ENCODE peak calls at places on chromosomes 3 and 15, in six cellular contexts. One of them, this sample, is unnamed.

GRCh38 chr15:21261965-21262850 is 178.1 kb downstream of the POTEB3 start:
- DNase-seq in mucosa of gallbladder: no peak
- DNase-seq in stimulated activated CD4-positive, alpha-beta T cell treated with anti-CD3 and anti-CD28 coated beads, Interleukin-2, amount 100 ng/mL, for 48 hours: no peak
- DNase-seq in NCI-H524: no peak
- DNase-seq in substantia nigra: no peak
- DNase-seq in iris pigment epithelial cell: no peak
- DNase-seq in this sample: no peak

GRCh38 chr15:54045397-54045796 is 67.2 kb downstream of the UNC13C start:
- DNase-seq in mucosa of gallbladder: no peak
- DNase-seq in stimulated activated CD4-positive, alpha-beta T cell treated with anti-CD3 and anti-CD28 coated beads, Interleukin-2, amount 100 ng/mL, for 48 hours: no peak
- DNase-seq in NCI-H524: no peak
- DNase-seq in substantia nigra: no peak
- DNase-seq in iris pigment epithelial cell: no peak
- DNase-seq in this sample: no peak

GRCh38 chr15:78194568-78194925 is 39.8 kb downstream of the ACSBG1 start:
- DNase-seq in mucosa of gallbladder: no peak
- DNase-seq in stimulated activated CD4-positive, alpha-beta T cell treated with anti-CD3 and anti-CD28 coated beads, Interleukin-2, amount 100 ng/mL, for 48 hours: no peak
- DNase-seq in NCI-H524: no peak
- DNase-seq in substantia nigra: no peak
- DNase-seq in iris pigment epithelial cell: no peak
- DNase-seq in this sample: no peak

GRCh38 chr3:185958626-185959025 is 20.8 kb upstream of the TRA2B start:
- DNase-seq in mucosa of gallbladder: no peak
- DNase-seq in stimulated activated CD4-positive, alpha-beta T cell treated with anti-CD3 and anti-CD28 coated beads, Interleukin-2, amount 100 ng/mL, for 48 hours: no peak
- DNase-seq in NCI-H524: no peak
- DNase-seq in substantia nigra: no peak
- DNase-seq in iris pigment epithelial cell: no peak
- DNase-seq in this sample: no peak

GRCh38 chr3:140724856-140725812 is 47.3 kb downstream of the TRIM42 start:
- DNase-seq in mucosa of gallbladder: no peak
- DNase-seq in stimulated activated CD4-positive, alpha-beta T cell treated with anti-CD3 and anti-CD28 coated beads, Interleukin-2, amount 100 ng/mL, for 48 hours: no peak
- DNase-seq in NCI-H524: peak; percentile 55
- DNase-seq in substantia nigra: no peak
- DNase-seq in iris pigment epithelial cell: no peak
- DNase-seq in this sample: no peak

GRCh38 chr3:105006164-105006563 is 360.5 kb upstream of the ALCAM start:
- DNase-seq in mucosa of gallbladder: no peak
- DNase-seq in stimulated activated CD4-positive, alpha-beta T cell treated with anti-CD3 and anti-CD28 coated beads, Interleukin-2, amount 100 ng/mL, for 48 hours: no peak
- DNase-seq in NCI-H524: no peak
- DNase-seq in substantia nigra: no peak
- DNase-seq in iris pigment epithelial cell: no peak
- DNase-seq in this sample: no peak

GRCh38 chr3:187497037-187497436 is 128.9 kb downstream of the RTP4 start:
- DNase-seq in mucosa of gallbladder: no peak
- DNase-seq in stimulated activated CD4-positive, alpha-beta T cell treated with anti-CD3 and anti-CD28 coated beads, Interleukin-2, amount 100 ng/mL, for 48 hours: no peak
- DNase-seq in NCI-H524: peak; percentile 94
- DNase-seq in substantia nigra: no peak
- DNase-seq in iris pigment epithelial cell: peak; percentile 27
- DNase-seq in this sample: no peak

GRCh38 chr3:56119575-56120349 is 348.5 kb downstream of the ERC2 start:
- DNase-seq in mucosa of gallbladder: peak; percentile 11
- DNase-seq in stimulated activated CD4-positive, alpha-beta T cell treated with anti-CD3 and anti-CD28 coated beads, Interleukin-2, amount 100 ng/mL, for 48 hours: no peak
- DNase-seq in NCI-H524: no peak
- DNase-seq in substantia nigra: no peak
- DNase-seq in iris pigment epithelial cell: peak; percentile 70
- DNase-seq in this sample: no peak

GRCh38 chr3:94303897-94304296 is 241.0 kb downstream of the NSUN3 start:
- DNase-seq in mucosa of gallbladder: no peak
- DNase-seq in stimulated activated CD4-positive, alpha-beta T cell treated with anti-CD3 and anti-CD28 coated beads, Interleukin-2, amount 100 ng/mL, for 48 hours: no peak
- DNase-seq in NCI-H524: peak; percentile 33
- DNase-seq in substantia nigra: no peak
- DNase-seq in iris pigment epithelial cell: peak; percentile 21
- DNase-seq in this sample: no peak

GRCh38 chr15:42918047-42918446 is 2.5 kb downstream of the TTBK2 start:
- DNase-seq in mucosa of gallbladder: no peak
- DNase-seq in stimulated activated CD4-positive, alpha-beta T cell treated with anti-CD3 and anti-CD28 coated beads, Interleukin-2, amount 100 ng/mL, for 48 hours: no peak
- DNase-seq in NCI-H524: no peak
- DNase-seq in substantia nigra: no peak
- DNase-seq in iris pigment epithelial cell: no peak
- DNase-seq in this sample: no peak

GRCh38 chr3:138771585-138771984 is 63.1 kb downstream of the PIK3CB start:
- DNase-seq in mucosa of gallbladder: no peak
- DNase-seq in stimulated activated CD4-positive, alpha-beta T cell treated with anti-CD3 and anti-CD28 coated beads, Interleukin-2, amount 100 ng/mL, for 48 hours: no peak
- DNase-seq in NCI-H524: no peak
- DNase-seq in substantia nigra: no peak
- DNase-seq in iris pigment epithelial cell: no peak
- DNase-seq in this sample: no peak

GRCh38 chr3:45657853-45658252 is 31.3 kb upstream of the SACM1L start:
- DNase-seq in mucosa of gallbladder: no peak
- DNase-seq in stimulated activated CD4-positive, alpha-beta T cell treated with anti-CD3 and anti-CD28 coated beads, Interleukin-2, amount 100 ng/mL, for 48 hours: no peak
- DNase-seq in NCI-H524: no peak
- DNase-seq in substantia nigra: no peak
- DNase-seq in iris pigment epithelial cell: no peak
- DNase-seq in this sample: no peak

GRCh38 chr15:28115871-28116270 is 16.8 kb upstream of the OCA2 start:
- DNase-seq in mucosa of gallbladder: no peak
- DNase-seq in stimulated activated CD4-positive, alpha-beta T cell treated with anti-CD3 and anti-CD28 coated beads, Interleukin-2, amount 100 ng/mL, for 48 hours: no peak
- DNase-seq in NCI-H524: no peak
- DNase-seq in substantia nigra: no peak
- DNase-seq in iris pigment epithelial cell: no peak
- DNase-seq in this sample: no peak

GRCh38 chr3:113304856-113305540 is 93.6 kb downstream of the BOC start:
- DNase-seq in mucosa of gallbladder: no peak
- DNase-seq in stimulated activated CD4-positive, alpha-beta T cell treated with anti-CD3 and anti-CD28 coated beads, Interleukin-2, amount 100 ng/mL, for 48 hours: no peak
- DNase-seq in NCI-H524: no peak
- DNase-seq in substantia nigra: no peak
- DNase-seq in iris pigment epithelial cell: peak; percentile 27
- DNase-seq in this sample: no peak

GRCh38 chr15:73924258-73924921 is 1.9 kb upstream of the LOXL1 start:
- DNase-seq in mucosa of gallbladder: no peak
- DNase-seq in stimulated activated CD4-positive, alpha-beta T cell treated with anti-CD3 and anti-CD28 coated beads, Interleukin-2, amount 100 ng/mL, for 48 hours: no peak
- DNase-seq in NCI-H524: peak; percentile 94
- DNase-seq in substantia nigra: no peak
- DNase-seq in iris pigment epithelial cell: peak; percentile 91
- DNase-seq in this sample: no peak

GRCh38 chr3:125129512-125129962 is 73.7 kb upstream of the HEG1 start:
- DNase-seq in mucosa of gallbladder: no peak
- DNase-seq in stimulated activated CD4-positive, alpha-beta T cell treated with anti-CD3 and anti-CD28 coated beads, Interleukin-2, amount 100 ng/mL, for 48 hours: no peak
- DNase-seq in NCI-H524: peak; percentile 99
- DNase-seq in substantia nigra: no peak
- DNase-seq in iris pigment epithelial cell: peak; percentile 100
- DNase-seq in this sample: no peak

GRCh38 chr3:195704433-195704999 is 16.3 kb upstream of the MUC20 start:
- DNase-seq in mucosa of gallbladder: no peak
- DNase-seq in stimulated activated CD4-positive, alpha-beta T cell treated with anti-CD3 and anti-CD28 coated beads, Interleukin-2, amount 100 ng/mL, for 48 hours: no peak
- DNase-seq in NCI-H524: no peak
- DNase-seq in substantia nigra: no peak
- DNase-seq in iris pigment epithelial cell: no peak
- DNase-seq in this sample: no peak

GRCh38 chr15:78243491-78243941 is 9.2 kb upstream of the ACSBG1 start:
- DNase-seq in mucosa of gallbladder: peak; percentile 48
- DNase-seq in stimulated activated CD4-positive, alpha-beta T cell treated with anti-CD3 and anti-CD28 coated beads, Interleukin-2, amount 100 ng/mL, for 48 hours: no peak
- DNase-seq in NCI-H524: no peak
- DNase-seq in substantia nigra: no peak
- DNase-seq in iris pigment epithelial cell: peak; percentile 21
- DNase-seq in this sample: no peak

GRCh38 chr3:112671930-112672715 is 31.2 kb upstream of the CCDC80 start:
- DNase-seq in mucosa of gallbladder: no peak
- DNase-seq in stimulated activated CD4-positive, alpha-beta T cell treated with anti-CD3 and anti-CD28 coated beads, Interleukin-2, amount 100 ng/mL, for 48 hours: no peak
- DNase-seq in NCI-H524: peak; percentile 65
- DNase-seq in substantia nigra: no peak
- DNase-seq in iris pigment epithelial cell: peak; percentile 95
- DNase-seq in this sample: no peak

GRCh38 chr15:74174966-74175270 is 1.4 kb downstream of the ISLR start:
- DNase-seq in mucosa of gallbladder: no peak
- DNase-seq in stimulated activated CD4-positive, alpha-beta T cell treated with anti-CD3 and anti-CD28 coated beads, Interleukin-2, amount 100 ng/mL, for 48 hours: no peak
- DNase-seq in NCI-H524: no peak
- DNase-seq in substantia nigra: no peak
- DNase-seq in iris pigment epithelial cell: no peak
- DNase-seq in this sample: no peak

GRCh38 chr15:70466895-70467529 is 296.3 kb downstream of the UACA start:
- DNase-seq in mucosa of gallbladder: peak; percentile 69
- DNase-seq in stimulated activated CD4-positive, alpha-beta T cell treated with anti-CD3 and anti-CD28 coated beads, Interleukin-2, amount 100 ng/mL, for 48 hours: peak; percentile 37
- DNase-seq in NCI-H524: peak; percentile 66
- DNase-seq in substantia nigra: no peak
- DNase-seq in iris pigment epithelial cell: peak; percentile 73
- DNase-seq in this sample: no peak

GRCh38 chr15:63501256-63502089 is 2.9 kb upstream of the USP3 start:
- DNase-seq in mucosa of gallbladder: peak; percentile 77
- DNase-seq in stimulated activated CD4-positive, alpha-beta T cell treated with anti-CD3 and anti-CD28 coated beads, Interleukin-2, amount 100 ng/mL, for 48 hours: no peak
- DNase-seq in NCI-H524: no peak
- DNase-seq in substantia nigra: no peak
- DNase-seq in iris pigment epithelial cell: peak; percentile 93
- DNase-seq in this sample: no peak

GRCh38 chr15:67084561-67084960 is 19.2 kb downstream of the SMAD3 start:
- DNase-seq in mucosa of gallbladder: no peak
- DNase-seq in stimulated activated CD4-positive, alpha-beta T cell treated with anti-CD3 and anti-CD28 coated beads, Interleukin-2, amount 100 ng/mL, for 48 hours: no peak
- DNase-seq in NCI-H524: no peak
- DNase-seq in substantia nigra: no peak
- DNase-seq in iris pigment epithelial cell: no peak
- DNase-seq in this sample: no peak

GRCh38 chr3:151307131-151307530 is 9.5 kb downstream of the GPR87 start:
- DNase-seq in mucosa of gallbladder: no peak
- DNase-seq in stimulated activated CD4-positive, alpha-beta T cell treated with anti-CD3 and anti-CD28 coated beads, Interleukin-2, amount 100 ng/mL, for 48 hours: no peak
- DNase-seq in NCI-H524: no peak
- DNase-seq in substantia nigra: no peak
- DNase-seq in iris pigment epithelial cell: no peak
- DNase-seq in this sample: no peak

GRCh38 chr3:133843634-133844033 is 38.0 kb downstream of the SRPRB start:
- DNase-seq in mucosa of gallbladder: no peak
- DNase-seq in stimulated activated CD4-positive, alpha-beta T cell treated with anti-CD3 and anti-CD28 coated beads, Interleukin-2, amount 100 ng/mL, for 48 hours: no peak
- DNase-seq in NCI-H524: no peak
- DNase-seq in substantia nigra: no peak
- DNase-seq in iris pigment epithelial cell: peak; percentile 64
- DNase-seq in this sample: no peak

GRCh38 chr3:117277816-117278215 is 568.2 kb downstream of the TUSC7 start:
- DNase-seq in mucosa of gallbladder: no peak
- DNase-seq in stimulated activated CD4-positive, alpha-beta T cell treated with anti-CD3 and anti-CD28 coated beads, Interleukin-2, amount 100 ng/mL, for 48 hours: no peak
- DNase-seq in NCI-H524: no peak
- DNase-seq in substantia nigra: no peak
- DNase-seq in iris pigment epithelial cell: no peak
- DNase-seq in this sample: no peak

GRCh38 chr15:93167291-93167690 is 78.3 kb upstream of the RGMA start:
- DNase-seq in mucosa of gallbladder: no peak
- DNase-seq in stimulated activated CD4-positive, alpha-beta T cell treated with anti-CD3 and anti-CD28 coated beads, Interleukin-2, amount 100 ng/mL, for 48 hours: no peak
- DNase-seq in NCI-H524: no peak
- DNase-seq in substantia nigra: no peak
- DNase-seq in iris pigment epithelial cell: no peak
- DNase-seq in this sample: no peak

GRCh38 chr3:120364101-120364500 is 14.9 kb upstream of the LRRC58 start:
- DNase-seq in mucosa of gallbladder: no peak
- DNase-seq in stimulated activated CD4-positive, alpha-beta T cell treated with anti-CD3 and anti-CD28 coated beads, Interleukin-2, amount 100 ng/mL, for 48 hours: no peak
- DNase-seq in NCI-H524: no peak
- DNase-seq in substantia nigra: no peak
- DNase-seq in iris pigment epithelial cell: no peak
- DNase-seq in this sample: no peak

GRCh38 chr15:57696146-57696545 is 10.4 kb upstream of the POLR2M start:
- DNase-seq in mucosa of gallbladder: no peak
- DNase-seq in stimulated activated CD4-positive, alpha-beta T cell treated with anti-CD3 and anti-CD28 coated beads, Interleukin-2, amount 100 ng/mL, for 48 hours: no peak
- DNase-seq in NCI-H524: peak; percentile 56
- DNase-seq in substantia nigra: no peak
- DNase-seq in iris pigment epithelial cell: no peak
- DNase-seq in this sample: no peak

GRCh38 chr3:27521179-27521871 is 37.1 kb upstream of the SLC4A7 start:
- DNase-seq in mucosa of gallbladder: peak; percentile 21
- DNase-seq in stimulated activated CD4-positive, alpha-beta T cell treated with anti-CD3 and anti-CD28 coated beads, Interleukin-2, amount 100 ng/mL, for 48 hours: no peak
- DNase-seq in NCI-H524: no peak
- DNase-seq in substantia nigra: no peak
- DNase-seq in iris pigment epithelial cell: peak; percentile 98
- DNase-seq in this sample: no peak

GRCh38 chr3:159882784-159883779 is 105.6 kb upstream of the IL12A start:
- DNase-seq in mucosa of gallbladder: no peak
- DNase-seq in stimulated activated CD4-positive, alpha-beta T cell treated with anti-CD3 and anti-CD28 coated beads, Interleukin-2, amount 100 ng/mL, for 48 hours: no peak
- DNase-seq in NCI-H524: peak; percentile 98
- DNase-seq in substantia nigra: no peak
- DNase-seq in iris pigment epithelial cell: peak; percentile 96
- DNase-seq in this sample: no peak

GRCh38 chr15:23385886-23386430 is 31.4 kb downstream of the GOLGA8S start:
- DNase-seq in mucosa of gallbladder: no peak
- DNase-seq in stimulated activated CD4-positive, alpha-beta T cell treated with anti-CD3 and anti-CD28 coated beads, Interleukin-2, amount 100 ng/mL, for 48 hours: no peak
- DNase-seq in NCI-H524: no peak
- DNase-seq in substantia nigra: no peak
- DNase-seq in iris pigment epithelial cell: no peak
- DNase-seq in this sample: no peak

GRCh38 chr3:4744405-4745239 is 234.6 kb upstream of the BHLHE40 start:
- DNase-seq in mucosa of gallbladder: no peak
- DNase-seq in stimulated activated CD4-positive, alpha-beta T cell treated with anti-CD3 and anti-CD28 coated beads, Interleukin-2, amount 100 ng/mL, for 48 hours: no peak
- DNase-seq in NCI-H524: no peak
- DNase-seq in substantia nigra: no peak
- DNase-seq in iris pigment epithelial cell: peak; percentile 54
- DNase-seq in this sample: no peak